ENCODE peak calls at places on chromosomes 11 and 22, in five cellular contexts. N is fibroblast of villous mesenchyme, R is germinal center, K is SK-MEL-5, L is body of pancreas. H is an unnamed sample.

GRCh38 chr22:46915978-46916730 is 153.7 kb downstream of the TBC1D22A start:
- DNase-seq in L (no peak), K (no peak), N (no peak), R (no peak), H (no peak)

GRCh38 chr11:27423125-27423524 is 49.5 kb downstream of the LGR4 start:
- DNase-seq in L (peak), K (peak), R (no peak), N (peak), H (no peak)

GRCh38 chr22:17084554-17085276 is at the start of gene IL17RA:
- DNase-seq in K (peak), L (peak), N (peak), R (peak), H (no peak)

GRCh38 chr22:40326905-40327735 is 19.2 kb upstream of the ADSL start:
- DNase-seq in K (peak), L (no peak), R (no peak), N (no peak), H (no peak)

GRCh38 chr11:34002420-34002819 is 49.1 kb upstream of the CAPRIN1 start:
- DNase-seq in L (peak), R (no peak), N (no peak), K (no peak), H (no peak)

GRCh38 chr11:22521226-22521625 is 104.4 kb downstream of the FANCF start:
- DNase-seq in N (no peak), R (no peak), L (no peak), K (peak), H (no peak)

GRCh38 chr11:110679323-110679980 is 32.8 kb downstream of the ARHGAP20 start:
- DNase-seq in L (no peak), R (no peak), K (no peak), N (peak), H (no peak)

GRCh38 chr11:72308226-72309073 is 64.5 kb upstream of the PHOX2A start:
- DNase-seq in R (peak), K (no peak), N (peak), L (peak), H (no peak)

GRCh38 chr11:702731-703461 is 3.1 kb upstream of the EPS8L2 start:
- DNase-seq in R (no peak), L (peak), K (peak), N (no peak), H (peak)

GRCh38 chr11:117180020-117180419 is 1.5 kb downstream of the SIDT2 start:
- DNase-seq in L (no peak), R (no peak), K (peak), N (peak), H (no peak)

GRCh38 chr11:9774591-9775392 is 110.9 kb downstream of the SWAP70 start:
- DNase-seq in N (peak), R (no peak), K (no peak), L (no peak), H (no peak)

GRCh38 chr11:77172666-77172982 is 44.6 kb downstream of the MYO7A start:
- DNase-seq in N (no peak), K (no peak), R (no peak), L (no peak), H (peak)

GRCh38 chr11:22431074-22431473 is 92.9 kb downstream of the SLC17A6 start:
- DNase-seq in N (no peak), K (no peak), L (no peak), R (no peak), H (no peak)

GRCh38 chr11:80698646-80699045 is 1257.8 kb upstream of the TENM4 start:
- DNase-seq in K (no peak), N (no peak), L (no peak), R (no peak), H (no peak)

GRCh38 chr11:61173456-61173855 is 12.2 kb upstream of the VPS37C start:
- DNase-seq in R (no peak), L (peak), N (peak), K (peak), H (no peak)

GRCh38 chr11:107043242-107043991 is 25.1 kb upstream of the GUCY1A2 start:
- DNase-seq in N (peak), L (no peak), R (no peak), K (peak), H (no peak)

H was measured in chondrocyte.